ENCODE peak calls at places on chromosomes 12 and 14, in ten cellular contexts. Z is thoracic aorta; K is transverse colon; F is tibial nerve; E is CD8-positive, alpha-beta T cell; V is colonic mucosa; U is neural progenitor cell; R is ascending aorta; M is right atrium auricular region; T is bronchial epithelial cell. D is an unnamed sample.

GRCh38 chr12:30100736-30101135 is 317.0 kb upstream of the TMTC1 start:
- DNase-seq in T (no peak), U (no peak), V (no peak), Z (no peak), E (no peak), R (no peak), F (no peak), M (no peak), K (no peak), D (no peak)

GRCh38 chr14:39666386-39666785 is 234.2 kb upstream of the FBXO33 start:
- DNase-seq in M (no peak), F (no peak), R (no peak), K (no peak), Z (no peak), T (no peak), E (no peak), V (no peak), U (no peak), D (no peak)

GRCh38 chr14:65042731-65043372 is 56.2 kb downstream of the FNTB start:
- DNase-seq in K (no peak), T (no peak), M (no peak), F (no peak), R (no peak), U (no peak), E (no peak), Z (no peak), V (no peak), D (no peak)

GRCh38 chr14:32709072-32709471 is 229.6 kb upstream of the NPAS3 start:
- DNase-seq in K (no peak), E (no peak), V (no peak), Z (no peak), R (peak; percentile 66), F (no peak), T (peak; percentile 45), M (no peak), U (no peak), D (no peak)

GRCh38 chr12:91777268-91777997 is 368.2 kb downstream of the BTG1 start:
- DNase-seq in M (no peak), F (no peak), E (no peak), T (peak; percentile 84), K (no peak), Z (no peak), U (no peak), R (no peak), V (no peak), D (no peak)

GRCh38 chr14:67940894-67941455 is 121.4 kb downstream of the RAD51B start:
- DNase-seq in K (no peak), U (peak; percentile 44), Z (no peak), F (no peak), R (no peak), V (no peak), T (peak; percentile 41), M (no peak), E (no peak), D (no peak)

GRCh38 chr12:45008211-45008610 is 42.7 kb downstream of the DBX2 start:
- DNase-seq in F (no peak), M (no peak), K (no peak), V (no peak), U (no peak), R (no peak), E (no peak), T (no peak), Z (no peak), D (no peak)

GRCh38 chr14:98701377-98701776 is 570.6 kb downstream of the BCL11B start:
- DNase-seq in V (no peak), U (no peak), E (no peak), T (no peak), F (no peak), R (no peak), Z (no peak), K (no peak), M (no peak), D (no peak)

GRCh38 chr12:124500232-124501079 is 67.0 kb downstream of the NCOR2 start:
- DNase-seq in V (no peak), M (no peak), Z (no peak), T (peak; percentile 49), U (peak; percentile 76), R (no peak), E (no peak), K (no peak), F (no peak), D (no peak)

GRCh38 chr12:124497658-124498057 is 69.8 kb downstream of the NCOR2 start:
- DNase-seq in E (no peak), U (no peak), V (no peak), Z (peak; percentile 64), K (no peak), F (peak; percentile 66), R (peak; percentile 89), M (peak; percentile 93), T (peak; percentile 74), D (peak; percentile 78)

GRCh38 chr12:124499873-124500231 is 67.6 kb downstream of the NCOR2 start:
- DNase-seq in Z (no peak), U (no peak), F (no peak), R (no peak), K (no peak), M (no peak), T (no peak), E (no peak), V (no peak), D (no peak)

GRCh38 chr12:124498178-124498869 is 69.1 kb downstream of the NCOR2 start:
- DNase-seq in Z (no peak), F (no peak), R (no peak), U (no peak), M (no peak), T (no peak), K (no peak), E (no peak), V (no peak), D (no peak)

DNA sequence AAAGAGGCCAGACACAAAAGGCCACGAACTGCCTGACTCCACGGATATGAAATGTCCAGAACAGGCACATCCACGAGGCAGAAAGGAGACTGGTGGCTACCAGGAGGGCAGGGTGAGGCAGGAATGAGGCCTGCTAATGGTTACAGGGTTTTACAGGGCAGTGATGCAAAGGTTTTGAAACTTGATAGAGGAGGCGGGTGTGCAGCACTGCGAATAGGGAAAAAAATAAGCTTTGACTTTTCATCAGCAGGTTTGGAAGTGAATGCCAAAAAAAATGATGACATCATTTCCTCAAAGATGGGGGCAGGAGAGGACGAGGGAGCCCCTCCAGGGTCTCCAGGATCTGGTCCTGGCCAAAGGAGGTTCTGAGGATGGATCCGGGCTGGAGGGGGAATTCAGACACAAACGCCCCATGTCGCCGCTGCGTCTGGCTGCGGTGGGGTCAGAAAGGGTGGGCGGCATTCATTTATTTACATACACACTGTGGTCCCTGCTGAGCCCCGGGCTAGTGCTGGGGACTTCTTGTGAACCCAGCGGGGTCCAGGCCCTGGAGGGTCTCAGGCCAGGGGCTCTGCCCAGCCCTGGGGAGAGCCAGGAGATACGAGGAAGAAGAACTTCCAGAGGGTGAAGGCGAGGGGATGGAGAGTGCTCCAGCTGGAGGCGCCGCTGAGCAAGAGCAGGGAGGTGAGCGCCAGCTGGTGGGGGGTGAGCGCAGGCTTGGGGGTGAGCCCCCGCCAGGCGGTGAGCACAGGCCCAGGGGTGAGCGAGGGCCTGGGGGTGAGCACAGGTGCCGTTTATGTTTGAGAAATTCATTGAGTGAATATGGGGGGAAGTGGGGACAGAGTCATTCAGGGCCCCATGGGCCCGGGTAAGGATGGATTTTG is 68.3 kb downstream of the NCOR2 start:
- DNase-seq in T (peak; percentile 16), U (no peak), K (no peak), E (no peak), Z (no peak), V (no peak), R (no peak), F (no peak), M (peak; percentile 77), D (no peak)
- TF ChIP-seq CTCF in T (peak; percentile 9), U (peak; percentile 22), K (no peak), E (no peak), Z (no peak), V (no peak), R (no peak), F (no peak), M (no peak), D (no peak)

GRCh38 chr12:60724475-60724874 is 1128.6 kb downstream of the SLC16A7 start:
- DNase-seq in U (no peak), R (no peak), K (no peak), T (no peak), V (no peak), M (no peak), F (no peak), E (no peak), Z (no peak), D (no peak)
- H3K27me3 ChIP-seq in U (no peaks in the 10 kb centered on the region), R (no peaks in the 10 kb centered on the region), K (no peaks in the 10 kb centered on the region), T (no peaks in the 10 kb centered on the region), V (no peaks in the 10 kb centered on the region), M (no peaks in the 10 kb centered on the region), F (no peaks in the 10 kb centered on the region), E (no peaks in the 10 kb centered on the region), Z (no peaks in the 10 kb centered on the region), D (no peaks in the 10 kb centered on the region)

GRCh38 chr12:98821232-98821631 is 176.1 kb downstream of the APAF1 start:
- DNase-seq in V (no peak), R (no peak), F (no peak), K (no peak), E (no peak), T (no peak), Z (no peak), U (peak; percentile 11), M (no peak), D (no peak)

GRCh38 chr12:98821849-98822248 is 176.8 kb downstream of the APAF1 start:
- DNase-seq in K (no peak), M (no peak), U (no peak), Z (no peak), T (no peak), F (no peak), E (no peak), V (no peak), R (no peak), D (no peak)

GRCh38 chr12:98817779-98818178 is 172.7 kb downstream of the APAF1 start:
- DNase-seq in V (no peak), Z (no peak), M (no peak), F (no peak), K (no peak), U (no peak), R (no peak), E (no peak), T (no peak), D (no peak)

GRCh38 chr12:98823012-98823411 is 177.9 kb downstream of the APAF1 start:
- DNase-seq in R (no peak), E (no peak), Z (no peak), V (no peak), T (no peak), U (no peak), M (no peak), K (no peak), F (no peak), D (no peak)

DNA sequence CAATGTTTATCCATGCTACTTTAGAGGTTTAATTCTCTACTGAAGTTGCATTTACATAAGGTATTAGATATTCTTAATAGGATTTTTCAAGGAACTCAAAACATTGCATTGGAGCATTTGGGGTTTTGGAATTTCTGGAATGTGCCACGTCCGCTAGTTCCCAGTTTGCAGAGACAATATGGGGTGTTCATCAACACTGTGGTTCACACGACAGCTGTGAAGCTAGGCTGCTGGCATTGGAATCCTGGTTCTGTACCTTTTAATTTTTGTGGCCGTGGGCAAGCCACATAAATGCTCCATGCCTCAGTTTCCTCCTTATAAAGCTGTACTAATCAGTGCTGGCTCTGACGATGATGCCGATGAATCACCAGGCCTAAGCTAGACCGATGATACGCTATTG is 174.9 kb downstream of the APAF1 start:
- DNase-seq in T (no peak), K (no peak), R (no peak), U (peak; percentile 54), Z (no peak), F (no peak), M (no peak), V (no peak), E (no peak), D (no peak)
- H3K4me3 ChIP-seq in T (no peak overlapping the region), K (no peak overlapping the region), R (no peak overlapping the region), U (no peak overlapping the region), Z (no peak overlapping the region), F (no peak overlapping the region), M (no peak overlapping the region), V (no peak overlapping the region), E (no peak overlapping the region), D (no peak overlapping the region)

GRCh38 chr12:88633312-88633711 is 53.0 kb upstream of the KITLG start:
- DNase-seq in Z (no peak), K (no peak), R (no peak), U (no peak), F (no peak), V (no peak), E (no peak), T (no peak), M (no peak), D (no peak)
- TF ChIP-seq CTCF in Z (no peak), K (peak; percentile 32), R (no peak), U (peak; percentile 53), F (peak; percentile 34), V (peak; percentile 16), E (no peak), T (no peak), M (peak; percentile 35), D (peak; percentile 46)

D was measured in dorsolateral prefrontal cortex.